ENCODE peak calls at places on chromosomes 11 and 22, in nine cellular contexts. S is thoracic aorta; N is AML-193; Y is left colon; C is activated CD4-positive, alpha-beta T cell treated with anti-CD3 and anti-CD28 coated beads, Interleukin-2, amount 50 U/mL, for 24 hours; U is ACHN; P is A549; V is RWPE1; A is substantia nigra. M is an unnamed sample.

GRCh38 chr11:60785136-60785535 is at the start of gene MS4A10:
- DNase-seq in A (no peak), V (no peak), P (no peak), S (no peak), C (no peak), N (no peak), Y (peak), U (no peak), M (no peak)

GRCh38 chr11:19193916-19194315 is 7.9 kb downstream of the CSRP3 start:
- DNase-seq in A (no peak), S (no peak), V (no peak), C (no peak), N (no peak), P (no peak), Y (no peak), U (no peak), M (no peak)

GRCh38 chr11:7936615-7937014 is 4.9 kb downstream of the OR10A3 start:
- DNase-seq in U (no peak), Y (peak), C (no peak), S (no peak), V (peak), N (no peak), P (no peak), A (no peak), M (no peak)

GRCh38 chr11:117826832-117827231 is 2.3 kb upstream of the FXYD2 start:
- DNase-seq in C (no peak), V (no peak), Y (no peak), N (no peak), U (peak), P (no peak), S (no peak), A (no peak), M (no peak)

GRCh38 chr22:48629631-48630443 is 1197.8 kb downstream of the BRD1 start:
- DNase-seq in C (no peak), N (no peak), V (no peak), Y (no peak), U (no peak), P (no peak), A (peak), S (no peak), M (no peak)

GRCh38 chr11:121706884-121707283 is 254.1 kb upstream of the SORL1-AS1 start:
- DNase-seq in V (no peak), C (no peak), Y (no peak), A (no peak), U (no peak), S (no peak), P (no peak), N (no peak), M (no peak)

GRCh38 chr11:34234086-34234740 is 123.6 kb downstream of the ABTB2 start:
- DNase-seq in Y (peak), C (peak), P (no peak), A (no peak), U (peak), V (peak), N (no peak), S (no peak), M (peak)

GRCh38 chr22:40463727-40464126 is 93.3 kb downstream of the SGSM3 start:
- DNase-seq in Y (no peak), A (no peak), N (peak), P (no peak), U (no peak), V (no peak), S (no peak), C (no peak), M (peak)

GRCh38 chr22:18078329-18079041 is 695 bp downstream of the PEX26 start:
- DNase-seq in P (peak), Y (peak), C (no peak), A (no peak), V (peak), S (no peak), N (peak), U (peak), M (peak)

GRCh38 chr22:40966683-40967082 is 15.5 kb downstream of the RBX1 start:
- DNase-seq in V (no peak), N (no peak), S (no peak), A (no peak), C (no peak), P (no peak), U (no peak), Y (no peak), M (no peak)

GRCh38 chr11:72287293-72287692 is 43.3 kb upstream of the PHOX2A start:
- DNase-seq in U (no peak), P (no peak), C (no peak), N (no peak), A (no peak), V (no peak), Y (no peak), S (no peak), M (no peak)

GRCh38 chr22:44842417-44842816 is 90.0 kb downstream of the ARHGAP8 start:
- DNase-seq in S (no peak), U (no peak), Y (no peak), V (no peak), C (no peak), P (no peak), A (no peak), N (no peak), M (no peak)

GRCh38 chr11:121672630-121673487 is 220.1 kb upstream of the SORL1-AS1 start:
- DNase-seq in A (no peak), U (no peak), V (no peak), S (no peak), P (no peak), Y (no peak), N (no peak), C (no peak), M (no peak)

GRCh38 chr11:76616676-76617552 is 53.6 kb downstream of the LRRC32 start:
- DNase-seq in U (no peak), A (no peak), C (no peak), V (no peak), P (no peak), Y (no peak), S (no peak), N (no peak), M (no peak)

GRCh38 chr11:100176456-100176855 is 510.6 kb upstream of the ARHGAP42 start:
- DNase-seq in A (no peak), Y (no peak), C (no peak), P (no peak), N (no peak), U (no peak), S (no peak), V (no peak), M (no peak)

GRCh38 chr11:33869511-33870422 is 22.1 kb downstream of the LMO2 start:
- DNase-seq in C (no peak), P (no peak), A (no peak), V (peak), N (peak), Y (peak), S (no peak), U (no peak), M (peak)

GRCh38 chr22:32932176-32932575 is 126.0 kb downstream of the SYN3 start:
- DNase-seq in N (no peak), U (no peak), P (no peak), Y (no peak), V (no peak), S (no peak), A (no peak), C (no peak), M (no peak)

GRCh38 chr11:9047986-9048522 is 43.3 kb downstream of the SCUBE2 start:
- DNase-seq in U (no peak), Y (no peak), P (no peak), S (no peak), C (no peak), N (no peak), A (no peak), V (no peak), M (no peak)

GRCh38 chr11:99424313-99425084 is 403.8 kb downstream of the CNTN5 start:
- DNase-seq in Y (no peak), U (no peak), N (no peak), A (no peak), S (no peak), P (no peak), C (no peak), V (no peak), M (no peak)

GRCh38 chr11:59556115-59556882 is 45.0 kb downstream of the OR4D9 start:
- DNase-seq in P (no peak), V (peak), S (no peak), N (peak), Y (no peak), C (peak), A (no peak), U (peak), M (peak)

GRCh38 chr11:83241291-83241946 is 44.7 kb downstream of the CCDC90B start:
- DNase-seq in S (no peak), A (no peak), Y (peak), C (no peak), N (peak), P (peak), U (peak), V (peak), M (peak)

GRCh38 chr22:24695958-24696511 is 78.5 kb downstream of the PIWIL3 start:
- DNase-seq in C (no peak), S (no peak), Y (peak), N (no peak), P (no peak), A (no peak), U (no peak), V (no peak), M (no peak)